ENCODE peak calls at places on chromosomes 13 and 19, in five cellular contexts. One of them, this sample, is unnamed.
A peak's percentile ranks its signal among the peaks of the same experiment; 100 is the strongest.

GRCh38 chr13:83223546-83223945 is 658.7 kb downstream of the SLITRK1 start:
- DNase-seq in astrocyte: no peak
- DNase-seq in mammary epithelial cell: no peak
- DNase-seq in CD8-positive, alpha-beta T cell: no peak
- DNase-seq in colonic mucosa: no peak
- DNase-seq in this sample: no peak

GRCh38 chr13:46622013-46622917 is 69.3 kb downstream of the LRCH1 start:
- DNase-seq in astrocyte: no peak
- DNase-seq in mammary epithelial cell: no peak
- DNase-seq in CD8-positive, alpha-beta T cell: no peak
- DNase-seq in colonic mucosa: no peak
- DNase-seq in this sample: no peak

GRCh38 chr19:16095071-16095571 is 16.6 kb upstream of the RAB8A start:
- DNase-seq in astrocyte: no peak
- DNase-seq in mammary epithelial cell: no peak
- DNase-seq in CD8-positive, alpha-beta T cell: no peak
- DNase-seq in colonic mucosa: no peak
- DNase-seq in this sample: no peak

GRCh38 chr13:68996671-68997030 is 1111.0 kb upstream of the ATXN8OS start:
- DNase-seq in astrocyte: no peak
- DNase-seq in mammary epithelial cell: no peak
- DNase-seq in CD8-positive, alpha-beta T cell: no peak
- DNase-seq in colonic mucosa: no peak
- DNase-seq in this sample: no peak

GRCh38 chr13:26022538-26023292 is 29.1 kb downstream of the SHISA2 start:
- DNase-seq in astrocyte: peak; percentile 67
- DNase-seq in mammary epithelial cell: peak; percentile 74
- DNase-seq in CD8-positive, alpha-beta T cell: no peak
- DNase-seq in colonic mucosa: no peak
- DNase-seq in this sample: no peak

GRCh38 chr13:113769881-113770280 is 10.9 kb downstream of the TMEM255B start:
- DNase-seq in astrocyte: no peak
- DNase-seq in mammary epithelial cell: no peak
- DNase-seq in CD8-positive, alpha-beta T cell: no peak
- DNase-seq in colonic mucosa: no peak
- DNase-seq in this sample: no peak

GRCh38 chr13:76043882-76044281 is 407.8 kb downstream of the LMO7 start:
- DNase-seq in astrocyte: no peak
- DNase-seq in mammary epithelial cell: no peak
- DNase-seq in CD8-positive, alpha-beta T cell: no peak
- DNase-seq in colonic mucosa: no peak
- DNase-seq in this sample: no peak

GRCh38 chr13:32195713-32196112 is 119.5 kb downstream of the ZAR1L start:
- DNase-seq in astrocyte: no peak
- DNase-seq in mammary epithelial cell: no peak
- DNase-seq in CD8-positive, alpha-beta T cell: no peak
- DNase-seq in colonic mucosa: no peak
- DNase-seq in this sample: no peak

GRCh38 chr19:6032381-6032780 is 54.4 kb upstream of the RANBP3 start:
- DNase-seq in astrocyte: no peak
- DNase-seq in mammary epithelial cell: no peak
- DNase-seq in CD8-positive, alpha-beta T cell: no peak
- DNase-seq in colonic mucosa: no peak
- DNase-seq in this sample: no peak

GRCh38 chr13:54980651-54981050 is 1952.0 kb downstream of the OLFM4 start:
- DNase-seq in astrocyte: no peak
- DNase-seq in mammary epithelial cell: no peak
- DNase-seq in CD8-positive, alpha-beta T cell: no peak
- DNase-seq in colonic mucosa: no peak
- DNase-seq in this sample: peak; percentile 29

GRCh38 chr13:51970251-51970793 is 40.9 kb downstream of the ATP7B start:
- DNase-seq in astrocyte: no peak
- DNase-seq in mammary epithelial cell: no peak
- DNase-seq in CD8-positive, alpha-beta T cell: no peak
- DNase-seq in colonic mucosa: no peak
- DNase-seq in this sample: peak; percentile 58

GRCh38 chr19:41811036-41811435 is 14.6 kb downstream of the CEACAM3 start:
- DNase-seq in astrocyte: no peak
- DNase-seq in mammary epithelial cell: no peak
- DNase-seq in CD8-positive, alpha-beta T cell: no peak
- DNase-seq in colonic mucosa: no peak
- DNase-seq in this sample: no peak

GRCh38 chr13:85261757-85262346 is 537.4 kb downstream of the SLITRK6 start:
- DNase-seq in astrocyte: no peak
- DNase-seq in mammary epithelial cell: no peak
- DNase-seq in CD8-positive, alpha-beta T cell: no peak
- DNase-seq in colonic mucosa: no peak
- DNase-seq in this sample: no peak

GRCh38 chr19:35959040-35959967 is 23.1 kb downstream of the LRFN3 start:
- DNase-seq in astrocyte: no peak
- DNase-seq in mammary epithelial cell: no peak
- DNase-seq in CD8-positive, alpha-beta T cell: peak; percentile 72
- DNase-seq in colonic mucosa: no peak
- DNase-seq in this sample: no peak

GRCh38 chr19:16073481-16073880 is 2.8 kb upstream of the TPM4 start:
- DNase-seq in astrocyte: no peak
- DNase-seq in mammary epithelial cell: no peak
- DNase-seq in CD8-positive, alpha-beta T cell: no peak
- DNase-seq in colonic mucosa: no peak
- DNase-seq in this sample: no peak

GRCh38 chr19:47239152-47239551 is 8.2 kb upstream of the BBC3 start:
- DNase-seq in astrocyte: no peak
- DNase-seq in mammary epithelial cell: no peak
- DNase-seq in CD8-positive, alpha-beta T cell: no peak
- DNase-seq in colonic mucosa: no peak
- DNase-seq in this sample: no peak

GRCh38 chr13:44014501-44014900 is 134.8 kb downstream of the LACC1 start:
- DNase-seq in astrocyte: no peak
- DNase-seq in mammary epithelial cell: no peak
- DNase-seq in CD8-positive, alpha-beta T cell: no peak
- DNase-seq in colonic mucosa: no peak
- DNase-seq in this sample: no peak

GRCh38 chr19:31256601-31256990 is 92.6 kb downstream of the TSHZ3 start:
- DNase-seq in astrocyte: no peak
- DNase-seq in mammary epithelial cell: no peak
- DNase-seq in CD8-positive, alpha-beta T cell: no peak
- DNase-seq in colonic mucosa: no peak
- DNase-seq in this sample: no peak

GRCh38 chr19:13212759-13213330 is 62.6 kb downstream of the IER2 start:
- DNase-seq in astrocyte: no peak
- DNase-seq in mammary epithelial cell: peak; percentile 33
- DNase-seq in CD8-positive, alpha-beta T cell: peak; percentile 67
- DNase-seq in colonic mucosa: peak; percentile 79
- DNase-seq in this sample: peak; percentile 64

GRCh38 chr19:51480590-51480989 is 2.3 kb downstream of the CEACAM18 start:
- DNase-seq in astrocyte: no peak
- DNase-seq in mammary epithelial cell: no peak
- DNase-seq in CD8-positive, alpha-beta T cell: no peak
- DNase-seq in colonic mucosa: no peak
- DNase-seq in this sample: peak; percentile 27

GRCh38 chr19:41424335-41425173 is 2.6 kb downstream of the B3GNT8 start:
- DNase-seq in astrocyte: no peak
- DNase-seq in mammary epithelial cell: no peak
- DNase-seq in CD8-positive, alpha-beta T cell: no peak
- DNase-seq in colonic mucosa: no peak
- DNase-seq in this sample: no peak

GRCh38 chr19:47005164-47005641 is 14.4 kb upstream of the NPAS1 start:
- DNase-seq in astrocyte: no peak
- DNase-seq in mammary epithelial cell: no peak
- DNase-seq in CD8-positive, alpha-beta T cell: no peak
- DNase-seq in colonic mucosa: no peak
- DNase-seq in this sample: no peak

GRCh38 chr13:51223284-51224270 is 1.4 kb downstream of the FAM124A start:
- DNase-seq in astrocyte: no peak
- DNase-seq in mammary epithelial cell: no peak
- DNase-seq in CD8-positive, alpha-beta T cell: no peak
- DNase-seq in colonic mucosa: no peak
- DNase-seq in this sample: no peak

GRCh38 chr19:32869369-32870153 is at the start of gene SLC7A9:
- DNase-seq in astrocyte: no peak
- DNase-seq in mammary epithelial cell: no peak
- DNase-seq in CD8-positive, alpha-beta T cell: no peak
- DNase-seq in colonic mucosa: no peak
- DNase-seq in this sample: no peak

GRCh38 chr13:98977568-98978270 is at the start of gene DOCK9:
- DNase-seq in astrocyte: peak; percentile 80
- DNase-seq in mammary epithelial cell: peak; percentile 76
- DNase-seq in CD8-positive, alpha-beta T cell: no peak
- DNase-seq in colonic mucosa: peak; percentile 69
- DNase-seq in this sample: peak; percentile 41

GRCh38 chr19:33064778-33065550 is at the start of gene RHPN2:
- DNase-seq in astrocyte: no peak
- DNase-seq in mammary epithelial cell: peak; percentile 63
- DNase-seq in CD8-positive, alpha-beta T cell: peak; percentile 3
- DNase-seq in colonic mucosa: peak; percentile 86
- DNase-seq in this sample: no peak

GRCh38 chr13:45713721-45714120 is 11.6 kb downstream of the CBY2 start:
- DNase-seq in astrocyte: no peak
- DNase-seq in mammary epithelial cell: no peak
- DNase-seq in CD8-positive, alpha-beta T cell: no peak
- DNase-seq in colonic mucosa: no peak
- DNase-seq in this sample: no peak

GRCh38 chr19:47075941-47076340 is 27.5 kb upstream of the TMEM160 start:
- DNase-seq in astrocyte: no peak
- DNase-seq in mammary epithelial cell: no peak
- DNase-seq in CD8-positive, alpha-beta T cell: no peak
- DNase-seq in colonic mucosa: no peak
- DNase-seq in this sample: no peak

GRCh38 chr19:29840066-29840950 is 28.5 kb downstream of the CCNE1 start:
- DNase-seq in astrocyte: no peak
- DNase-seq in mammary epithelial cell: peak; percentile 19
- DNase-seq in CD8-positive, alpha-beta T cell: no peak
- DNase-seq in colonic mucosa: no peak
- DNase-seq in this sample: no peak

GRCh38 chr19:52722062-52723005 is 12.5 kb downstream of the ZNF611 start:
- DNase-seq in astrocyte: peak; percentile 61
- DNase-seq in mammary epithelial cell: peak; percentile 95
- DNase-seq in CD8-positive, alpha-beta T cell: no peak
- DNase-seq in colonic mucosa: no peak
- DNase-seq in this sample: no peak

GRCh38 chr19:56156768-56157167 is 15.7 kb downstream of the ZNF444 start:
- DNase-seq in astrocyte: no peak
- DNase-seq in mammary epithelial cell: no peak
- DNase-seq in CD8-positive, alpha-beta T cell: no peak
- DNase-seq in colonic mucosa: peak; percentile 67
- DNase-seq in this sample: no peak

GRCh38 chr19:56158170-56158757 is 17.2 kb downstream of the ZNF444 start:
- DNase-seq in astrocyte: no peak
- DNase-seq in mammary epithelial cell: no peak
- DNase-seq in CD8-positive, alpha-beta T cell: no peak
- DNase-seq in colonic mucosa: no peak
- DNase-seq in this sample: no peak

GRCh38 chr19:56159616-56160271 is 16.1 kb upstream of the GALP start:
- DNase-seq in astrocyte: no peak
- DNase-seq in mammary epithelial cell: no peak
- DNase-seq in CD8-positive, alpha-beta T cell: no peak
- DNase-seq in colonic mucosa: no peak
- DNase-seq in this sample: no peak

GRCh38 chr19:56161534-56161933 is 14.3 kb upstream of the GALP start:
- DNase-seq in astrocyte: no peak
- DNase-seq in mammary epithelial cell: no peak
- DNase-seq in CD8-positive, alpha-beta T cell: no peak
- DNase-seq in colonic mucosa: no peak
- DNase-seq in this sample: no peak

GRCh38 chr19:56159009-56159501 is 16.8 kb upstream of the GALP start:
- DNase-seq in astrocyte: no peak
- DNase-seq in mammary epithelial cell: no peak
- DNase-seq in CD8-positive, alpha-beta T cell: no peak
- DNase-seq in colonic mucosa: no peak
- DNase-seq in this sample: no peak
- H3K9me3 ChIP-seq in astrocyte: peaks cover 3% of the 10 kb centered on the region
- H3K9me3 ChIP-seq in mammary epithelial cell: no peaks in the 10 kb centered on the region
- H3K9me3 ChIP-seq in CD8-positive, alpha-beta T cell: no peaks in the 10 kb centered on the region
- H3K9me3 ChIP-seq in colonic mucosa: no peaks in the 10 kb centered on the region
- H3K9me3 ChIP-seq in this sample: peaks cover 2% of the 10 kb centered on the region

DNA sequence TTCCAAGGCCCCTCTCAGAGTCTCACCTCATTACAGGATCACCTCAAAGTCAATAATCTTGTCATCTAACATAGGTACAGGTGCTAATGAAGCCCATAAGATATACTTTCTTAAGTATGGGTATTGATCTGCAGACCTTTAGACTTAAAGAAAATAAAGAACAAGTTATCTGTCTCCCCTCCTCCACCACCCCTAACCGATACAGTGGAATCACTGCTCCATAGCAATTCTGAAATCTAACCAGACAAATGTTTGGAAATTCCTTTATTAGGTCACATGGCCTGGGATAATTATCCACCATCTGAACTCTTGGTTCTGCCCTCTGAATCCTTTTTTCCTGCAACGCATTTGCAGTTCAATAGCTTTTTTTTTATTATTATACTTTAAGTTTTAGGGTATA is 4.5 kb upstream of the ZNF470 start:
- DNase-seq in astrocyte: no peak
- DNase-seq in mammary epithelial cell: no peak
- DNase-seq in CD8-positive, alpha-beta T cell: no peak
- DNase-seq in colonic mucosa: no peak
- DNase-seq in this sample: no peak
- H3K4me3 ChIP-seq in astrocyte: no peak overlapping the region
- H3K4me3 ChIP-seq in mammary epithelial cell: no peak overlapping the region
- H3K4me3 ChIP-seq in CD8-positive, alpha-beta T cell: no peak overlapping the region
- H3K4me3 ChIP-seq in colonic mucosa: no peak overlapping the region
- H3K4me3 ChIP-seq in this sample: no peak overlapping the region

GRCh38 chr13:41384749-41385503 is 72.4 kb upstream of the RGCC start:
- DNase-seq in astrocyte: no peak
- DNase-seq in mammary epithelial cell: no peak
- DNase-seq in CD8-positive, alpha-beta T cell: no peak
- DNase-seq in colonic mucosa: no peak
- DNase-seq in this sample: no peak
- TF ChIP-seq CTCF in astrocyte: peak; percentile 44
- TF ChIP-seq CTCF in mammary epithelial cell: peak; percentile 43
- TF ChIP-seq CTCF in CD8-positive, alpha-beta T cell: peak; percentile 19
- TF ChIP-seq CTCF in colonic mucosa: peak; percentile 27
- TF ChIP-seq CTCF in this sample: peak; percentile 57

DNA sequence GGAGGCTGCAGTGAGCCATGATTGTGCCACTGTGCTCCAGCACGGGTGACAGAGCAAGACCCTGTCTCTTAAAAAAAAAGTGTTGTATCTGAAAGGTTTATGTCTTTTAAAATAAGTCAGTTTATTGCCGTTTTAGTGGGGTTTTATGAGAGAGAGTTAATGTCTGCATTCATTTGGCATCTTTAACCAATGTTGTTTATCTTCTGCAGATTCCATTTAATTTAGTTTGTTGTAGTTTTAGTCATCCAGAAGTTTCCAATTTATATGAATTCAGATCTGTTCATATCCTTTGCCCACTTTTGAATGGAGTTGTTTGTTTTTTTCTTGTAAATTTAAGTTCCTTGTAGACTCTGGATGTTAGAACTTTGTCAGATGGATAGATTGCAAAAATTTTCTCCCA is 36.7 kb upstream of the LPAR6 start:
- DNase-seq in astrocyte: no peak
- DNase-seq in mammary epithelial cell: no peak
- DNase-seq in CD8-positive, alpha-beta T cell: no peak
- DNase-seq in colonic mucosa: no peak
- DNase-seq in this sample: no peak
- H3K9me3 ChIP-seq in astrocyte: peaks cover 2% of the 10 kb centered on the region
- H3K9me3 ChIP-seq in mammary epithelial cell: peaks cover 9% of the 10 kb centered on the region
- H3K9me3 ChIP-seq in CD8-positive, alpha-beta T cell: peaks cover 8% of the 10 kb centered on the region
- H3K9me3 ChIP-seq in colonic mucosa: no peaks in the 10 kb centered on the region
- H3K9me3 ChIP-seq in this sample: peaks cover 14% of the 10 kb centered on the region

This sample was measured in DND-41.